ENCODE peak calls at places on chromosomes 12 and 14, in four cellular contexts. J is GM12878, M is HL-60, B is K562. A is an unnamed sample.

GRCh38 chr12:130508847-130509246 is 171.2 kb downstream of the PIWIL1 start:
- DNase-seq in M (no peak), J (no peak), B (no peak), A (no peak)

GRCh38 chr12:119869720-119870119 is 7.4 kb downstream of the CIT start:
- DNase-seq in B (no peak), M (no peak), J (no peak), A (no peak)

GRCh38 chr12:104695453-104696148 is 238.9 kb downstream of the CHST11 start:
- DNase-seq in M (peak), J (peak), B (no peak), A (no peak)

GRCh38 chr14:79668941-79669340 is 542.4 kb downstream of the DIO2 start:
- DNase-seq in J (no peak), B (no peak), M (no peak), A (no peak)

GRCh38 chr12:34304546-34304945 is 282.2 kb downstream of the ALG10 start:
- DNase-seq in B (no peak), M (no peak), J (no peak), A (no peak)

GRCh38 chr12:5718073-5718472 is 227.0 kb downstream of the ANO2 start:
- DNase-seq in M (no peak), J (no peak), B (no peak), A (no peak)

GRCh38 chr14:29814153-29815057 is 113.2 kb downstream of the PRKD1 start:
- DNase-seq in M (no peak), J (no peak), B (no peak), A (no peak)

GRCh38 chr12:40727774-40728483 is 35.7 kb downstream of the CNTN1 start:
- DNase-seq in M (no peak), B (no peak), J (no peak), A (no peak)

GRCh38 chr14:71486274-71486673 is 446.0 kb upstream of the RGS6 start:
- DNase-seq in B (no peak), M (no peak), J (no peak), A (no peak)

GRCh38 chr12:95205685-95206084 is 11.6 kb downstream of the FGD6 start:
- DNase-seq in J (no peak), B (no peak), M (no peak), A (no peak)

GRCh38 chr12:58393152-58393551 is 451.8 kb downstream of the ATP23 start:
- DNase-seq in M (no peak), J (no peak), B (no peak), A (no peak)

GRCh38 chr12:69334138-69334537 is 14.0 kb upstream of the LYZ start:
- DNase-seq in B (no peak), M (no peak), J (no peak), A (no peak)
- TF ChIP-seq SPI1 in B (no peak), M (no peak), J (no peak), A (no peak)

DNA sequence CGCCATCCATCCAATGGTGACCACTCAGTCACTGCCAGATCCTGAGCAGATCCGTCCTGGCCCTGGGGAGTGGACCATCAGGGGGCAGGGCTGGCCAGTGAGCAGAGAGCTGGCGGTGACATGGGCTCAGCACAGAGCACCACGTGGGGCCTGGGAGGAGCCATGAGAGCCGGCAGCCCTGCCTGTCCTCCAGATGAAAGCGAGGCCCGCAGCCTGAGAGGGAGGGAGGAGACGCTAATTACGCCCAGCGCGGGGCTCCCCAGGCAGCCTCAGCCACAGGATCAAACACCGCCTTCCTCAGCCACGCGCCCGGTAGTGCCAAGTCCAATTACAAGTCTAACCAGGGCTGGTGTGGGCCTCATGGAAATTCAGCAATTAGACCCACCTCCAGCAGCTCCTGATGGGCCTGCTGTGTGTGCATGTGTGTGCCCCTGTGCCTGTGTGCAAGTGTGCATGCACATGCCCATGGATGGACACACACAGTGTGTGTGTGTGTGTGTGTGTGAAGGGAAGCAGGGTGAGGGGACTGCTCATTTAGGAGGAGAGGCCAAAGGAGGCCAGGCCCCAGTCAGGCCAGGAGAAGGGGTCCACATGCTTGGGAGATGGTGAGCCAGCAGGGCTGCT is 68.0 kb downstream of the KIF26A start:
- DNase-seq in M (no peak), B (no peak), J (no peak), A (no peak)
- TF ChIP-seq POLR2AphosphoS5 in M (no peak), B (no peak), J (no peak), A (no peak)

DNA sequence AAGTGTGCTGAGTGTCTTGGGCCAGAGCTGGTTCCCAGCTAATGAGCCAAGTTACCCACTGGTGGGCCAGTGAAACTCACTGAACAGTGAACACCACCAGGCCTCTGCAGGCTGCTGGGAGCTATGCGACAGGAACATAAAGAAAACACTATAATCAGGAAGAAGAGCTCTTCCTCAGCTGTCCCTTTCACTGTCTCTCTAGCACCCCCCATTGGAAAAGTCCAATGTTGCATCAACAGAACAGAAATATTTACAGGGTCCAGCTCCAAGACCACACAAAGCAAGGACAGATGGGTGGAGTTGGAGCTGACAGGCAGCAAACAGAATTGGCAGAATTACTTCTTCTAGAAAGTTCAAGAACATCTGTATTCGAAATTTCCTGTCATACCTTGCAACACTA is 903.6 kb upstream of the TMEM132C start:
- DNase-seq in M (no peak), B (no peak), J (no peak), A (no peak)
- TF ChIP-seq SPI1 in M (no peak), B (no peak), J (no peak), A (no peak)

DNA sequence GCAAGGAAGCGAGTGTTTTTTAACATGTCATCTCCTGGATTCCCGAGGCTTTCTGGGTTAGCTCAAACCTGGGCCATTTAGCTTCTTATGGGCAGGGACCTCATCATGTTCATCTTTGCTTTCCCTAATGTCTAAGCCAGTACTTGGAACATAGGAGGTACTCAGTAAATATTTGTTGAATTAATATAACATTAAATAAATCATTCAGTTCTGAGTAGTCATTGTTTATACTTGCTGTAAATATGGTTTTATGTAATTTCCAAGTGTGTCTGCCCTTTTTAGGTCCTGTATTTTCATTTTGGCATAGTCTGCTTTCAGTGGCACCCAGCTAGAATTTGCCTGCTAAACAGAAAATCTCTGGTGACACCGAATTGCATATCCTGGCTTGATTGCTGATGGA is 344.5 kb downstream of the ZFP36L1 start:
- DNase-seq in B (no peak), M (no peak), J (no peak), A (no peak)
- TF ChIP-seq POLR2AphosphoS5 in B (no peak), M (no peak), J (no peak), A (no peak)

GRCh38 chr14:61670576-61670975 is 24.7 kb upstream of the HIF1A start:
- DNase-seq in J (no peak), M (no peak), B (no peak), A (no peak)

GRCh38 chr14:61672796-61673195 is 22.5 kb upstream of the HIF1A start:
- DNase-seq in M (no peak), J (no peak), B (no peak), A (no peak)

GRCh38 chr14:61671086-61671485 is 24.2 kb upstream of the HIF1A start:
- DNase-seq in M (no peak), B (no peak), J (no peak), A (no peak)

GRCh38 chr14:61663312-61663974 is 31.9 kb upstream of the HIF1A start:
- DNase-seq in M (peak), J (peak), B (no peak), A (no peak)

GRCh38 chr14:61668267-61668666 is 27.0 kb upstream of the HIF1A start:
- DNase-seq in J (no peak), B (no peak), M (no peak), A (no peak)
- TF ChIP-seq SPI1 in J (no peak), B (peak), M (peak), A (peak)

A was measured in GM12891.